ENCODE peak calls at places on chromosomes 4 and X, in seven cellular contexts. M, B, Z, V, X, R and S are unnamed samples.

GRCh38 chr4:80367737-80368136 is 32.2 kb downstream of the CFAP299 start:
- DNase-seq in M (peak), B (no peak), Z (no peak), V (no peak), X (no peak), R (no peak), S (no peak)

GRCh38 chr4:143346208-143346607 is 9.5 kb downstream of the GAB1 start:
- DNase-seq in M (no peak), B (no peak), Z (no peak), V (no peak), X (no peak), R (no peak), S (peak)

GRCh38 chr4:10212400-10212799 is 95.8 kb upstream of the WDR1 start:
- DNase-seq in M (no peak), B (no peak), Z (no peak), V (no peak), X (no peak), R (no peak), S (no peak)

GRCh38 chr4:76836860-76837564 is 60.9 kb downstream of the SOWAHB start:
- DNase-seq in M (no peak), B (no peak), Z (no peak), V (no peak), X (no peak), R (no peak), S (no peak)

GRCh38 chr4:147879676-147880075 is 147.8 kb downstream of the ARHGAP10 start:
- DNase-seq in M (no peak), B (no peak), Z (no peak), V (no peak), X (no peak), R (no peak), S (no peak)

GRCh38 chr4:187071896-187072295 is 348.2 kb upstream of the FAT1 start:
- DNase-seq in M (no peak), B (no peak), Z (no peak), V (no peak), X (no peak), R (peak), S (no peak)

GRCh38 chr4:26342328-26343040 is 21.7 kb downstream of the RBPJ start:
- DNase-seq in M (peak), B (no peak), Z (no peak), V (no peak), X (no peak), R (no peak), S (no peak)

GRCh38 chr4:112073201-112073600 is 72.1 kb upstream of the FAM241A start:
- DNase-seq in M (no peak), B (no peak), Z (no peak), V (no peak), X (no peak), R (no peak), S (no peak)

GRCh38 chrX:110491846-110492620 is 133.4 kb downstream of the RTL9 start:
- DNase-seq in M (no peak), B (no peak), Z (no peak), V (no peak), X (no peak), R (no peak), S (no peak)

GRCh38 chrX:87961471-87961870 is 443.9 kb downstream of the KLHL4 start:
- DNase-seq in M (no peak), B (no peak), Z (no peak), V (no peak), X (no peak), R (no peak), S (no peak)

GRCh38 chr4:152778656-152779512 is 646 bp downstream of the TIGD4 start:
- DNase-seq in M (peak), B (no peak), Z (peak), V (peak), X (no peak), R (no peak), S (peak)

GRCh38 chr4:156941940-156942548 is 29.6 kb downstream of the PDGFC start:
- DNase-seq in M (peak), B (no peak), Z (no peak), V (no peak), X (peak), R (peak), S (peak)

GRCh38 chrX:150482537-150483217 is 85.7 kb upstream of the MTM1 start:
- DNase-seq in M (peak), B (no peak), Z (peak), V (peak), X (no peak), R (no peak), S (no peak)

GRCh38 chr4:169267070-169267469 is 3.7 kb downstream of the SH3RF1 start:
- DNase-seq in M (no peak), B (no peak), Z (no peak), V (no peak), X (no peak), R (no peak), S (no peak)

GRCh38 chr4:116413222-116413621 is 672.2 kb downstream of the TRAM1L1 start:
- DNase-seq in M (no peak), B (no peak), Z (no peak), V (no peak), X (no peak), R (no peak), S (no peak)

GRCh38 chrX:39308126-39308525 is 506.9 kb downstream of the MID1IP1 start:
- DNase-seq in M (peak), B (no peak), Z (no peak), V (no peak), X (no peak), R (no peak), S (no peak)

GRCh38 chr4:1356181-1356998 is 9.4 kb downstream of the UVSSA start:
- DNase-seq in M (peak), B (no peak), Z (peak), V (peak), X (no peak), R (peak), S (peak)

GRCh38 chr4:10571896-10572295 is 112.7 kb downstream of the CLNK start:
- DNase-seq in M (peak), B (no peak), Z (no peak), V (no peak), X (no peak), R (no peak), S (no peak)

GRCh38 chr4:19735012-19735411 is 516.7 kb upstream of the SLIT2 start:
- DNase-seq in M (peak), B (no peak), Z (no peak), V (no peak), X (no peak), R (no peak), S (no peak)

GRCh38 chrX:97668126-97668525 is 784.4 kb downstream of the RPA4 start:
- DNase-seq in M (no peak), B (no peak), Z (no peak), V (no peak), X (no peak), R (no peak), S (no peak)

GRCh38 chr4:37246891-37247290 is 2.3 kb downstream of the NWD2 start:
- DNase-seq in M (no peak), B (no peak), Z (no peak), V (no peak), X (no peak), R (no peak), S (no peak)

GRCh38 chr4:161629694-161630441 is 533.9 kb downstream of the FSTL5 start:
- DNase-seq in M (peak), B (no peak), Z (no peak), V (no peak), X (no peak), R (no peak), S (no peak)

GRCh38 chr4:42573249-42573648 is 83.7 kb downstream of the ATP8A1 start:
- DNase-seq in M (no peak), B (no peak), Z (no peak), V (no peak), X (no peak), R (no peak), S (no peak)

GRCh38 chrX:154019633-154020499 is at the start of gene IRAK1:
- DNase-seq in M (peak), B (no peak), Z (peak), V (peak), X (no peak), R (peak), S (peak)